ENCODE peak calls at places on chromosomes 11 and 22, in four cellular contexts. U is GM12878, B is K562, X is HepG2. R is an unnamed sample.

GRCh38 chr22:46293591-46294260 is 2.9 kb upstream of the GTSE1 start:
- DNase-seq in U (no peak), B (no peak), X (no peak), R (no peak)

GRCh38 chr22:44170470-44170869 is 10.3 kb upstream of the PARVG start:
- DNase-seq in U (no peak), B (no peak), X (no peak), R (no peak)

GRCh38 chr11:80990885-80991284 is 1550.1 kb upstream of the TENM4 start:
- DNase-seq in U (no peak), B (no peak), X (no peak), R (no peak)

GRCh38 chr11:128716231-128716630 is 22.4 kb downstream of the FLI1 start:
- DNase-seq in U (no peak), B (no peak), X (no peak), R (no peak)

GRCh38 chr11:2301631-2302272 is at the start of the genes C11orf21 and TSPAN32:
- DNase-seq in U (no peak), B (peak; percentile 81), X (peak; percentile 27), R (no peak)

GRCh38 chr11:74044538-74044937 is 35.7 kb upstream of the UCP3 start:
- DNase-seq in U (no peak), B (no peak), X (no peak), R (no peak)

GRCh38 chr11:131897247-131897646 is 526.8 kb downstream of the NTM start:
- DNase-seq in U (no peak), B (no peak), X (no peak), R (no peak)

GRCh38 chr22:45072322-45072903 is 62.6 kb upstream of the PHF21B start:
- DNase-seq in U (no peak), B (peak; percentile 21), X (no peak), R (peak; percentile 71)

GRCh38 chr22:21972293-21972779 is 10.3 kb downstream of the TOP3B start:
- DNase-seq in U (no peak), B (peak; percentile 98), X (peak; percentile 22), R (peak; percentile 47)

GRCh38 chr11:119195680-119196079 is 10.4 kb downstream of the NHERF4 start:
- DNase-seq in U (no peak), B (peak; percentile 68), X (peak; percentile 43), R (peak; percentile 50)

GRCh38 chr11:115920087-115920461 is 415.9 kb upstream of the CADM1 start:
- DNase-seq in U (no peak), B (no peak), X (no peak), R (no peak)

GRCh38 chr22:44505796-44506354 is 7.8 kb upstream of the RTL6 start:
- DNase-seq in U (no peak), B (no peak), X (no peak), R (no peak)

GRCh38 chr22:31530816-31531180 is 34.5 kb downstream of the SFI1 start:
- DNase-seq in U (no peak), B (no peak), X (no peak), R (no peak)

GRCh38 chr11:86515297-86516094 is 140.8 kb downstream of the CCDC81 start:
- DNase-seq in U (no peak), B (no peak), X (no peak), R (no peak)

GRCh38 chr11:1077033-1077416 is 2.4 kb downstream of the MUC2 start:
- DNase-seq in U (no peak), B (no peak), X (no peak), R (no peak)

GRCh38 chr11:67045314-67045713 is 11.3 kb upstream of the RHOD start:
- DNase-seq in U (no peak), B (no peak), X (no peak), R (peak; percentile 79)

GRCh38 chr11:60858731-60859464 is 3.1 kb upstream of the PTGDR2 start:
- DNase-seq in U (no peak), B (no peak), X (no peak), R (no peak)

GRCh38 chr22:19986011-19986409 is 30.6 kb downstream of the ARVCF start:
- DNase-seq in U (no peak), B (no peak), X (no peak), R (no peak)

GRCh38 chr11:130666781-130667251 is 218.4 kb downstream of the ADAMTS15 start:
- DNase-seq in U (no peak), B (no peak), X (no peak), R (no peak)

GRCh38 chr11:22539851-22540376 is 85.7 kb downstream of the FANCF start:
- DNase-seq in U (no peak), B (no peak), X (peak; percentile 9), R (no peak)

GRCh38 chr22:31526275-31526674 is 29.9 kb downstream of the SFI1 start:
- DNase-seq in U (no peak), B (no peak), X (no peak), R (no peak)

GRCh38 chr11:91239359-91239758 is 985.3 kb upstream of the FAT3 start:
- DNase-seq in U (no peak), B (no peak), X (no peak), R (no peak)

GRCh38 chr11:5277807-5278206 is 8.1 kb upstream of the HBE1 start:
- DNase-seq in U (no peak), B (no peak), X (no peak), R (no peak)

GRCh38 chr11:17531818-17532131 is 12.4 kb downstream of the USH1C start:
- DNase-seq in U (no peak), B (no peak), X (peak; percentile 33), R (no peak)

GRCh38 chr11:13831707-13832106 is 130.8 kb upstream of the SPON1 start:
- DNase-seq in U (no peak), B (no peak), X (no peak), R (no peak)

GRCh38 chr11:73612601-73613137 is 14.8 kb upstream of the FAM168A start:
- DNase-seq in U (no peak), B (no peak), X (no peak), R (no peak)

GRCh38 chr22:35258144-35258988 is 1.1 kb downstream of the HMGXB4 start:
- DNase-seq in U (no peak), B (peak; percentile 11), X (no peak), R (peak; percentile 10)

GRCh38 chr11:15764948-15765347 is 591.4 kb downstream of the SOX6 start:
- DNase-seq in U (no peak), B (no peak), X (no peak), R (no peak)

GRCh38 chr11:58466293-58466692 is 24.3 kb upstream of the OR5B12 start:
- DNase-seq in U (no peak), B (no peak), X (no peak), R (no peak)

GRCh38 chr11:27100534-27100933 is 59.9 kb downstream of the BBOX1 start:
- DNase-seq in U (no peak), B (no peak), X (no peak), R (no peak)

GRCh38 chr22:48152154-48152775 is 1389.8 kb downstream of the TBC1D22A start:
- DNase-seq in U (no peak), B (no peak), X (no peak), R (no peak)

GRCh38 chr22:49856343-49856742 is 2.7 kb downstream of the ZBED4 start:
- DNase-seq in U (no peak), B (no peak), X (no peak), R (no peak)
- H3K4me2 ChIP-seq in U (peak overlapping the region; percentile 64), B (no peak overlapping the region), X (peak overlapping the region; percentile 94), R (peak overlapping the region; percentile 86)

GRCh38 chr22:24986816-24987215 is 34.3 kb downstream of the KIAA1671 start:
- DNase-seq in U (no peak), B (no peak), X (no peak), R (no peak)

GRCh38 chr22:24983151-24983550 is 30.6 kb downstream of the KIAA1671 start:
- DNase-seq in U (no peak), B (no peak), X (no peak), R (no peak)

GRCh38 chr22:24989135-24989534 is 36.6 kb downstream of the KIAA1671 start:
- DNase-seq in U (no peak), B (no peak), X (no peak), R (no peak)

GRCh38 chr22:24984122-24984521 is 31.6 kb downstream of the KIAA1671 start:
- DNase-seq in U (no peak), B (no peak), X (no peak), R (no peak)

DNA sequence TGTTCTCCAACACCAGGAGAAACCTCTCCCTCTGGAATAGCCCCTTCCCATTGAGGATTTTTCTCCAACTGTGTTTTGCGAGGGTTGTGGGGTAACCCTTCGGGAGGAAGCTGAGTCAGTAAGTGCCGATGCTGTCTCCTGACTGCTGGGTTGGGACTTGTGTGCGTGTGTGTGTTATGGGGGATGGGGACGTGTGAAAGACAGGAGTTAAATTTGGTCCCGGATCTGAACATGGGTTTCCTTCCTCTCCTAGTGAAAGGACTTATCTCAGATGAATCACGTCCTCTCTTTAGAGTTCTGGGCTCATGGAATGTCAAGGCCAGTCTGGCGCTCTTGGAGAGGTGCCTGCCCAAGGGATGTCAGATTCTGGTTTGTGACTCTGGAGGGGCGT is 33.3 kb downstream of the KIAA1671 start:
- DNase-seq in U (no peak), B (no peak), X (peak; percentile 46), R (no peak)
- TF ChIP-seq POLR2AphosphoS2 in U (no peak), B (no peak), X (no peak), R (no peak)

DNA sequence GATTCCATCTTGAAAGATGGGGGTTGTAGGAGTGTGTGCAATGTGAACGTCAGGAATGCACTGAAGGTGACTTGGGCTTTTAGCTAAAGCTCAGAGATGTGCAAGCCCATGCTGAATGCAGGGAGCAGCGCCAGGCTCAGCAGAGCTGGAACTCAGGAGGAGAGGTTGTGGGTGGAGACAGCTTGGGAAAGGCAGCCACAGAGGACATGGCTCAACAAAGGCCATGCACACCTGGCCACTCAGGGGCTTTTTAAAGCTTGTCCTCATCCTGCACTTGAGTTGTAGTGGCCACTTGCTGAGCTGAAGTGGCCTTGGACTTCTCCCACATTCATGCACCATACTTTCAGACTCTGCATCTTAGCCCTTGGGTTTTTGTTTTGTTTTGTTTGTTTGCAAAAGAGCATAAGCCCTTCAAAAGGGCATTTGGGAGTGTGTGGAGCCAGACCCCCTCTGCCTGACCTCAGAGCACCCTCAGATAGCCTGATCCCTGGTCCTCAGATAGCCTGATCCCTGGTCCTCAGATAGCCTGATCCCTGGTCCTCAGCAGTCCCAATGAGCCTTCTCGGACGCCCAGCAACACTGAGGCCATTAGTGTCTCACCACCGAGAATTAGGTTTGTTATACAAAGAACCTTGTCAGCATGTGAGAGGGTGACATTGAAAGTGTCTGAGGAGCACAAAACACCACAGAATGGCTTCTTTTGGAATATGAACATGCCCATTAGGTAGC is 12.5 kb upstream of the TMA7B start:
- DNase-seq in U (no peak), B (no peak), X (no peak), R (no peak)
- H3K4me1 ChIP-seq in U (peaks cover 53% of the 10 kb centered on the region), B (peaks cover 20% of the 10 kb centered on the region), X (peaks cover 16% of the 10 kb centered on the region), R (no peaks in the 10 kb centered on the region)

GRCh38 chr11:33315822-33316221 is 58.6 kb downstream of the HIPK3 start:
- DNase-seq in U (no peak), B (no peak), X (no peak), R (no peak)

GRCh38 chr11:33319965-33320813 is 63.0 kb downstream of the HIPK3 start:
- DNase-seq in U (no peak), B (no peak), X (no peak), R (no peak)

GRCh38 chr11:33320814-33321330 is 63.7 kb downstream of the HIPK3 start:
- DNase-seq in U (no peak), B (peak; percentile 29), X (no peak), R (no peak)

GRCh38 chr11:33321483-33321882 is 64.3 kb downstream of the HIPK3 start:
- DNase-seq in U (no peak), B (no peak), X (no peak), R (no peak)

DNA sequence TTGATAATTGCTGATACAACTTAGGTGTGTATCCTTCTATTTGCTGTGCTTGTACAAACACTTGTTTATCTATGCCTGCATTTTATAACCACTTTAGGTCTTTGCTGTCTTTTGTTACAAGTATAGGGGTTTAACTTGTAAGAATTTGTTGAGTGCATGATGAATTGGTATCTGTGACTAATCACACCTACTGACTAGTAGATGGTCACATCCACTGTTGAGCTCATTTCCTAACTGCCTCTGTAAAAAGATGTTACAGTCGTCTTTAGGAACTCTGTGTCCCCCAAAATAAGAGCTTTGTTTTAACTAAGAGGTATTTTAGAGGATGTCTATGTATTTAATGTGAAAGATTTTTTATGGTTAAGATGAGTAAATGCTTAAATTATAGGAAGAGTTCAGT is 60.5 kb downstream of the HIPK3 start:
- DNase-seq in U (no peak), B (no peak), X (no peak), R (no peak)
- H3K4me2 ChIP-seq in U (no peak overlapping the region), B (no peak overlapping the region), X (no peak overlapping the region), R (no peak overlapping the region)

R was measured in A549.